ENCODE peak calls at places on chromosomes 16 and 17, in eight cellular contexts. One of them, this sample, is unnamed.

GRCh38 chr17:66518677-66519076 is 216.3 kb downstream of the PRKCA start:
- DNase-seq in activated CD4-positive, alpha-beta T cell treated with anti-CD3 and anti-CD28 coated beads, Interleukin-2, amount 50 U/mL, for 1 hour: no peak
- DNase-seq in AG10803: no peak
- DNase-seq in HCEC 1CT: no peak
- DNase-seq in iris pigment epithelial cell: no peak
- DNase-seq in left ventricle myocardium superior: no peak
- DNase-seq in Peyer's patch: no peak
- DNase-seq in cardiac fibroblast: peak; percentile 26
- DNase-seq in this sample: no peak

GRCh38 chr17:66562119-66562518 is 259.7 kb downstream of the PRKCA start:
- DNase-seq in activated CD4-positive, alpha-beta T cell treated with anti-CD3 and anti-CD28 coated beads, Interleukin-2, amount 50 U/mL, for 1 hour: no peak
- DNase-seq in AG10803: no peak
- DNase-seq in HCEC 1CT: no peak
- DNase-seq in iris pigment epithelial cell: no peak
- DNase-seq in left ventricle myocardium superior: no peak
- DNase-seq in Peyer's patch: no peak
- DNase-seq in cardiac fibroblast: no peak
- DNase-seq in this sample: no peak

GRCh38 chr17:38896373-38896954 is 26.6 kb downstream of the LASP1 start:
- DNase-seq in activated CD4-positive, alpha-beta T cell treated with anti-CD3 and anti-CD28 coated beads, Interleukin-2, amount 50 U/mL, for 1 hour: no peak
- DNase-seq in AG10803: no peak
- DNase-seq in HCEC 1CT: no peak
- DNase-seq in iris pigment epithelial cell: peak; percentile 22
- DNase-seq in left ventricle myocardium superior: peak; percentile 68
- DNase-seq in Peyer's patch: no peak
- DNase-seq in cardiac fibroblast: no peak
- DNase-seq in this sample: no peak

GRCh38 chr17:14205992-14206461 is 30.6 kb downstream of the CDRT15 start:
- DNase-seq in activated CD4-positive, alpha-beta T cell treated with anti-CD3 and anti-CD28 coated beads, Interleukin-2, amount 50 U/mL, for 1 hour: peak; percentile 58
- DNase-seq in AG10803: no peak
- DNase-seq in HCEC 1CT: no peak
- DNase-seq in iris pigment epithelial cell: no peak
- DNase-seq in left ventricle myocardium superior: peak; percentile 91
- DNase-seq in Peyer's patch: peak; percentile 85
- DNase-seq in cardiac fibroblast: no peak
- DNase-seq in this sample: peak; percentile 95

GRCh38 chr17:77736207-77736600 is 222.3 kb upstream of the TNRC6C start:
- DNase-seq in activated CD4-positive, alpha-beta T cell treated with anti-CD3 and anti-CD28 coated beads, Interleukin-2, amount 50 U/mL, for 1 hour: no peak
- DNase-seq in AG10803: no peak
- DNase-seq in HCEC 1CT: no peak
- DNase-seq in iris pigment epithelial cell: no peak
- DNase-seq in left ventricle myocardium superior: no peak
- DNase-seq in Peyer's patch: no peak
- DNase-seq in cardiac fibroblast: no peak
- DNase-seq in this sample: no peak

GRCh38 chr17:2138318-2138717 is 83.4 kb downstream of the HIC1 start:
- DNase-seq in activated CD4-positive, alpha-beta T cell treated with anti-CD3 and anti-CD28 coated beads, Interleukin-2, amount 50 U/mL, for 1 hour: peak; percentile 4
- DNase-seq in AG10803: peak; percentile 28
- DNase-seq in HCEC 1CT: no peak
- DNase-seq in iris pigment epithelial cell: no peak
- DNase-seq in left ventricle myocardium superior: peak; percentile 32
- DNase-seq in Peyer's patch: no peak
- DNase-seq in cardiac fibroblast: peak; percentile 16
- DNase-seq in this sample: no peak

GRCh38 chr16:48003226-48003907 is 152.4 kb downstream of the ABCC12 start:
- DNase-seq in activated CD4-positive, alpha-beta T cell treated with anti-CD3 and anti-CD28 coated beads, Interleukin-2, amount 50 U/mL, for 1 hour: no peak
- DNase-seq in AG10803: peak; percentile 52
- DNase-seq in HCEC 1CT: no peak
- DNase-seq in iris pigment epithelial cell: no peak
- DNase-seq in left ventricle myocardium superior: no peak
- DNase-seq in Peyer's patch: no peak
- DNase-seq in cardiac fibroblast: no peak
- DNase-seq in this sample: peak; percentile 87

GRCh38 chr17:32998893-32999240 is 7.2 kb downstream of the SPACA3 start:
- DNase-seq in activated CD4-positive, alpha-beta T cell treated with anti-CD3 and anti-CD28 coated beads, Interleukin-2, amount 50 U/mL, for 1 hour: no peak
- DNase-seq in AG10803: peak; percentile 73
- DNase-seq in HCEC 1CT: peak; percentile 50
- DNase-seq in iris pigment epithelial cell: peak; percentile 28
- DNase-seq in left ventricle myocardium superior: no peak
- DNase-seq in Peyer's patch: no peak
- DNase-seq in cardiac fibroblast: peak; percentile 61
- DNase-seq in this sample: peak; percentile 51

GRCh38 chr17:74512624-74513084 is 18.6 kb downstream of the CD300LB start:
- DNase-seq in activated CD4-positive, alpha-beta T cell treated with anti-CD3 and anti-CD28 coated beads, Interleukin-2, amount 50 U/mL, for 1 hour: no peak
- DNase-seq in AG10803: peak; percentile 25
- DNase-seq in HCEC 1CT: no peak
- DNase-seq in iris pigment epithelial cell: no peak
- DNase-seq in left ventricle myocardium superior: no peak
- DNase-seq in Peyer's patch: no peak
- DNase-seq in cardiac fibroblast: peak; percentile 2
- DNase-seq in this sample: peak; percentile 29

GRCh38 chr16:57994778-57995177 is 5.7 kb downstream of the ZNF319 start:
- DNase-seq in activated CD4-positive, alpha-beta T cell treated with anti-CD3 and anti-CD28 coated beads, Interleukin-2, amount 50 U/mL, for 1 hour: peak; percentile 32
- DNase-seq in AG10803: peak; percentile 31
- DNase-seq in HCEC 1CT: peak; percentile 26
- DNase-seq in iris pigment epithelial cell: peak; percentile 51
- DNase-seq in left ventricle myocardium superior: peak; percentile 70
- DNase-seq in Peyer's patch: no peak
- DNase-seq in cardiac fibroblast: peak; percentile 58
- DNase-seq in this sample: peak; percentile 40

GRCh38 chr17:64778367-64779290 is 116.5 kb upstream of the SMURF2 start:
- DNase-seq in activated CD4-positive, alpha-beta T cell treated with anti-CD3 and anti-CD28 coated beads, Interleukin-2, amount 50 U/mL, for 1 hour: no peak
- DNase-seq in AG10803: no peak
- DNase-seq in HCEC 1CT: no peak
- DNase-seq in iris pigment epithelial cell: no peak
- DNase-seq in left ventricle myocardium superior: peak; percentile 59
- DNase-seq in Peyer's patch: peak; percentile 64
- DNase-seq in cardiac fibroblast: no peak
- DNase-seq in this sample: peak; percentile 7

GRCh38 chr16:73125860-73126259 is 77.9 kb upstream of the ZFHX3 start:
- DNase-seq in activated CD4-positive, alpha-beta T cell treated with anti-CD3 and anti-CD28 coated beads, Interleukin-2, amount 50 U/mL, for 1 hour: no peak
- DNase-seq in AG10803: peak; percentile 83
- DNase-seq in HCEC 1CT: peak; percentile 72
- DNase-seq in iris pigment epithelial cell: peak; percentile 89
- DNase-seq in left ventricle myocardium superior: no peak
- DNase-seq in Peyer's patch: no peak
- DNase-seq in cardiac fibroblast: peak; percentile 88
- DNase-seq in this sample: peak; percentile 51

GRCh38 chr17:66767164-66767933 is 67.6 kb upstream of the CACNG5 start:
- DNase-seq in activated CD4-positive, alpha-beta T cell treated with anti-CD3 and anti-CD28 coated beads, Interleukin-2, amount 50 U/mL, for 1 hour: no peak
- DNase-seq in AG10803: no peak
- DNase-seq in HCEC 1CT: no peak
- DNase-seq in iris pigment epithelial cell: no peak
- DNase-seq in left ventricle myocardium superior: no peak
- DNase-seq in Peyer's patch: no peak
- DNase-seq in cardiac fibroblast: no peak
- DNase-seq in this sample: no peak

GRCh38 chr16:12358898-12359297 is 382.4 kb downstream of the SNX29 start:
- DNase-seq in activated CD4-positive, alpha-beta T cell treated with anti-CD3 and anti-CD28 coated beads, Interleukin-2, amount 50 U/mL, for 1 hour: no peak
- DNase-seq in AG10803: no peak
- DNase-seq in HCEC 1CT: no peak
- DNase-seq in iris pigment epithelial cell: no peak
- DNase-seq in left ventricle myocardium superior: no peak
- DNase-seq in Peyer's patch: no peak
- DNase-seq in cardiac fibroblast: no peak
- DNase-seq in this sample: no peak

GRCh38 chr16:70250748-70251650 is 741 bp downstream of the EXOSC6 start:
- DNase-seq in activated CD4-positive, alpha-beta T cell treated with anti-CD3 and anti-CD28 coated beads, Interleukin-2, amount 50 U/mL, for 1 hour: peak; percentile 30
- DNase-seq in AG10803: peak; percentile 44
- DNase-seq in HCEC 1CT: peak; percentile 55
- DNase-seq in iris pigment epithelial cell: peak; percentile 69
- DNase-seq in left ventricle myocardium superior: peak; percentile 58
- DNase-seq in Peyer's patch: peak; percentile 74
- DNase-seq in cardiac fibroblast: peak; percentile 47
- DNase-seq in this sample: peak; percentile 31

GRCh38 chr17:41625602-41626001 is 1.2 kb upstream of the KRT17 start:
- DNase-seq in activated CD4-positive, alpha-beta T cell treated with anti-CD3 and anti-CD28 coated beads, Interleukin-2, amount 50 U/mL, for 1 hour: no peak
- DNase-seq in AG10803: no peak
- DNase-seq in HCEC 1CT: no peak
- DNase-seq in iris pigment epithelial cell: no peak
- DNase-seq in left ventricle myocardium superior: peak; percentile 46
- DNase-seq in Peyer's patch: peak; percentile 48
- DNase-seq in cardiac fibroblast: no peak
- DNase-seq in this sample: peak; percentile 94

GRCh38 chr16:21656795-21657768 is 4.7 kb upstream of the IGSF6 start:
- DNase-seq in activated CD4-positive, alpha-beta T cell treated with anti-CD3 and anti-CD28 coated beads, Interleukin-2, amount 50 U/mL, for 1 hour: peak; percentile 15
- DNase-seq in AG10803: peak; percentile 63
- DNase-seq in HCEC 1CT: peak; percentile 52
- DNase-seq in iris pigment epithelial cell: peak; percentile 59
- DNase-seq in left ventricle myocardium superior: no peak
- DNase-seq in Peyer's patch: no peak
- DNase-seq in cardiac fibroblast: peak; percentile 75
- DNase-seq in this sample: peak; percentile 39

GRCh38 chr16:81693467-81694303 is 85.4 kb upstream of the PLCG2 start:
- DNase-seq in activated CD4-positive, alpha-beta T cell treated with anti-CD3 and anti-CD28 coated beads, Interleukin-2, amount 50 U/mL, for 1 hour: no peak
- DNase-seq in AG10803: peak; percentile 42
- DNase-seq in HCEC 1CT: no peak
- DNase-seq in iris pigment epithelial cell: no peak
- DNase-seq in left ventricle myocardium superior: no peak
- DNase-seq in Peyer's patch: peak; percentile 41
- DNase-seq in cardiac fibroblast: no peak
- DNase-seq in this sample: no peak

GRCh38 chr17:66889480-66890230 is 54.7 kb downstream of the CACNG5 start:
- DNase-seq in activated CD4-positive, alpha-beta T cell treated with anti-CD3 and anti-CD28 coated beads, Interleukin-2, amount 50 U/mL, for 1 hour: no peak
- DNase-seq in AG10803: no peak
- DNase-seq in HCEC 1CT: no peak
- DNase-seq in iris pigment epithelial cell: no peak
- DNase-seq in left ventricle myocardium superior: no peak
- DNase-seq in Peyer's patch: no peak
- DNase-seq in cardiac fibroblast: no peak
- DNase-seq in this sample: peak; percentile 52

GRCh38 chr17:43846963-43847369 is at the start of gene CD300LG:
- DNase-seq in activated CD4-positive, alpha-beta T cell treated with anti-CD3 and anti-CD28 coated beads, Interleukin-2, amount 50 U/mL, for 1 hour: no peak
- DNase-seq in AG10803: no peak
- DNase-seq in HCEC 1CT: no peak
- DNase-seq in iris pigment epithelial cell: no peak
- DNase-seq in left ventricle myocardium superior: peak; percentile 60
- DNase-seq in Peyer's patch: peak; percentile 30
- DNase-seq in cardiac fibroblast: no peak
- DNase-seq in this sample: no peak

GRCh38 chr17:78550464-78550863 is 26.7 kb downstream of the DNAH17 start:
- DNase-seq in activated CD4-positive, alpha-beta T cell treated with anti-CD3 and anti-CD28 coated beads, Interleukin-2, amount 50 U/mL, for 1 hour: no peak
- DNase-seq in AG10803: no peak
- DNase-seq in HCEC 1CT: no peak
- DNase-seq in iris pigment epithelial cell: no peak
- DNase-seq in left ventricle myocardium superior: no peak
- DNase-seq in Peyer's patch: no peak
- DNase-seq in cardiac fibroblast: no peak
- DNase-seq in this sample: no peak

GRCh38 chr16:23080747-23081146 is 68.5 kb downstream of the USP31 start:
- DNase-seq in activated CD4-positive, alpha-beta T cell treated with anti-CD3 and anti-CD28 coated beads, Interleukin-2, amount 50 U/mL, for 1 hour: no peak
- DNase-seq in AG10803: no peak
- DNase-seq in HCEC 1CT: no peak
- DNase-seq in iris pigment epithelial cell: no peak
- DNase-seq in left ventricle myocardium superior: no peak
- DNase-seq in Peyer's patch: no peak
- DNase-seq in cardiac fibroblast: no peak
- DNase-seq in this sample: no peak

GRCh38 chr16:7624871-7625766 is 292.5 kb downstream of the RBFOX1 start:
- DNase-seq in activated CD4-positive, alpha-beta T cell treated with anti-CD3 and anti-CD28 coated beads, Interleukin-2, amount 50 U/mL, for 1 hour: no peak
- DNase-seq in AG10803: no peak
- DNase-seq in HCEC 1CT: no peak
- DNase-seq in iris pigment epithelial cell: no peak
- DNase-seq in left ventricle myocardium superior: no peak
- DNase-seq in Peyer's patch: no peak
- DNase-seq in cardiac fibroblast: no peak
- DNase-seq in this sample: no peak

GRCh38 chr17:50056217-50056960 is 479 bp downstream of the ITGA3 start:
- DNase-seq in activated CD4-positive, alpha-beta T cell treated with anti-CD3 and anti-CD28 coated beads, Interleukin-2, amount 50 U/mL, for 1 hour: peak; percentile 62
- DNase-seq in AG10803: peak; percentile 63
- DNase-seq in HCEC 1CT: peak; percentile 74
- DNase-seq in iris pigment epithelial cell: peak; percentile 80
- DNase-seq in left ventricle myocardium superior: peak; percentile 75
- DNase-seq in Peyer's patch: peak; percentile 80
- DNase-seq in cardiac fibroblast: peak; percentile 68
- DNase-seq in this sample: no peak

GRCh38 chr16:8957061-8957392 is 6.7 kb downstream of the USP7 start:
- DNase-seq in activated CD4-positive, alpha-beta T cell treated with anti-CD3 and anti-CD28 coated beads, Interleukin-2, amount 50 U/mL, for 1 hour: no peak
- DNase-seq in AG10803: no peak
- DNase-seq in HCEC 1CT: no peak
- DNase-seq in iris pigment epithelial cell: no peak
- DNase-seq in left ventricle myocardium superior: no peak
- DNase-seq in Peyer's patch: no peak
- DNase-seq in cardiac fibroblast: no peak
- DNase-seq in this sample: no peak

GRCh38 chr16:50570354-50570753 is 22.2 kb downstream of the NKD1 start:
- DNase-seq in activated CD4-positive, alpha-beta T cell treated with anti-CD3 and anti-CD28 coated beads, Interleukin-2, amount 50 U/mL, for 1 hour: no peak
- DNase-seq in AG10803: no peak
- DNase-seq in HCEC 1CT: no peak
- DNase-seq in iris pigment epithelial cell: no peak
- DNase-seq in left ventricle myocardium superior: no peak
- DNase-seq in Peyer's patch: no peak
- DNase-seq in cardiac fibroblast: no peak
- DNase-seq in this sample: no peak

GRCh38 chr17:57553991-57554825 is 190.9 kb downstream of the CCDC182 start:
- DNase-seq in activated CD4-positive, alpha-beta T cell treated with anti-CD3 and anti-CD28 coated beads, Interleukin-2, amount 50 U/mL, for 1 hour: no peak
- DNase-seq in AG10803: no peak
- DNase-seq in HCEC 1CT: no peak
- DNase-seq in iris pigment epithelial cell: peak; percentile 54
- DNase-seq in left ventricle myocardium superior: no peak
- DNase-seq in Peyer's patch: no peak
- DNase-seq in cardiac fibroblast: peak; percentile 39
- DNase-seq in this sample: no peak

GRCh38 chr17:65593870-65594584 is 32.6 kb upstream of the AXIN2 start:
- DNase-seq in activated CD4-positive, alpha-beta T cell treated with anti-CD3 and anti-CD28 coated beads, Interleukin-2, amount 50 U/mL, for 1 hour: peak; percentile 3
- DNase-seq in AG10803: peak; percentile 40
- DNase-seq in HCEC 1CT: no peak
- DNase-seq in iris pigment epithelial cell: peak; percentile 15
- DNase-seq in left ventricle myocardium superior: no peak
- DNase-seq in Peyer's patch: no peak
- DNase-seq in cardiac fibroblast: peak; percentile 30
- DNase-seq in this sample: no peak

GRCh38 chr16:84751947-84752346 is 52.1 kb downstream of the USP10 start:
- DNase-seq in activated CD4-positive, alpha-beta T cell treated with anti-CD3 and anti-CD28 coated beads, Interleukin-2, amount 50 U/mL, for 1 hour: no peak
- DNase-seq in AG10803: peak; percentile 35
- DNase-seq in HCEC 1CT: peak; percentile 13
- DNase-seq in iris pigment epithelial cell: peak; percentile 52
- DNase-seq in left ventricle myocardium superior: no peak
- DNase-seq in Peyer's patch: no peak
- DNase-seq in cardiac fibroblast: peak; percentile 64
- DNase-seq in this sample: peak; percentile 21

GRCh38 chr17:15464629-15465028 is 2.8 kb downstream of the CDRT4 start:
- DNase-seq in activated CD4-positive, alpha-beta T cell treated with anti-CD3 and anti-CD28 coated beads, Interleukin-2, amount 50 U/mL, for 1 hour: no peak
- DNase-seq in AG10803: peak; percentile 12
- DNase-seq in HCEC 1CT: no peak
- DNase-seq in iris pigment epithelial cell: no peak
- DNase-seq in left ventricle myocardium superior: no peak
- DNase-seq in Peyer's patch: no peak
- DNase-seq in cardiac fibroblast: no peak
- DNase-seq in this sample: no peak

This sample was measured in bronchial epithelial cell.